ENCODE peak calls at places on chromosomes 5 and 9, in four cellular contexts. U is IMR-90, N is endothelial cell of umbilical vein, X is sigmoid colon. J is an unnamed sample.

GRCh38 chr5:168356592-168356991 is 65.1 kb downstream of the WWC1 start:
- DNase-seq in U (no peak), N (no peak), X (peak; percentile 14), J (no peak)

GRCh38 chr5:177545487-177546261 is 8.7 kb downstream of the FAM193B start:
- DNase-seq in U (peak; percentile 83), N (no peak), X (peak; percentile 91), J (no peak)

GRCh38 chr9:117414220-117414905 is 494 bp downstream of the ASTN2 start:
- DNase-seq in U (no peak), N (no peak), X (no peak), J (no peak)

GRCh38 chr9:127991017-127991756 is 10.4 kb upstream of the EEIG1 start:
- DNase-seq in U (no peak), N (no peak), X (no peak), J (no peak)

GRCh38 chr9:77912895-77913693 is 118.5 kb downstream of the GNAQ start:
- DNase-seq in U (peak; percentile 37), N (no peak), X (no peak), J (no peak)

GRCh38 chr5:170289749-170290148 is 7.8 kb downstream of the LCP2 start:
- DNase-seq in U (no peak), N (no peak), X (peak; percentile 76), J (peak; percentile 96)

GRCh38 chr5:126875303-126875785 is 98.4 kb downstream of the LMNB1 start:
- DNase-seq in U (no peak), N (no peak), X (no peak), J (no peak)

GRCh38 chr9:91809581-91810285 is 140.3 kb downstream of the ROR2 start:
- DNase-seq in U (peak; percentile 53), N (no peak), X (peak; percentile 67), J (peak; percentile 77)

GRCh38 chr9:96116275-96117051 is 185.5 kb downstream of the HSD17B3 start:
- DNase-seq in U (no peak), N (no peak), X (peak; percentile 88), J (no peak)

GRCh38 chr5:132215329-132215728 is 12.3 kb downstream of the P4HA2 start:
- DNase-seq in U (peak; percentile 98), N (peak; percentile 80), X (peak; percentile 99), J (peak; percentile 98)

GRCh38 chr9:116208417-116209232 is 55.0 kb downstream of the PAPPA start:
- DNase-seq in U (peak; percentile 76), N (no peak), X (no peak), J (no peak)

GRCh38 chr5:1008451-1009358 is at the start of gene NKD2:
- DNase-seq in U (no peak), N (peak; percentile 10), X (peak; percentile 67), J (no peak)

GRCh38 chr5:55982957-55983381 is 11.8 kb downstream of the IL6ST start:
- DNase-seq in U (no peak), N (no peak), X (no peak), J (no peak)

GRCh38 chr9:124254261-124254682 is 3.5 kb upstream of the NEK6 start:
- DNase-seq in U (no peak), N (no peak), X (peak; percentile 8), J (no peak)

GRCh38 chr5:38827525-38827924 is 18.3 kb upstream of the OSMR start:
- DNase-seq in U (peak; percentile 74), N (no peak), X (no peak), J (no peak)

GRCh38 chr9:616694-617093 is 224.8 kb upstream of the DMRT1 start:
- DNase-seq in U (no peak), N (peak; percentile 16), X (no peak), J (no peak)

GRCh38 chr5:170508660-170509322 is 5.0 kb downstream of the KCNIP1 start:
- DNase-seq in U (no peak), N (peak; percentile 8), X (no peak), J (no peak)

GRCh38 chr5:78132507-78132906 is 162.0 kb downstream of the AP3B1 start:
- DNase-seq in U (no peak), N (no peak), X (no peak), J (no peak)

GRCh38 chr5:94345257-94345656 is 273.1 kb downstream of the KIAA0825 start:
- DNase-seq in U (no peak), N (no peak), X (no peak), J (no peak)

GRCh38 chr5:94347130-94347529 is 271.3 kb downstream of the KIAA0825 start:
- DNase-seq in U (no peak), N (no peak), X (no peak), J (no peak)
- H3K4me1 ChIP-seq in U (no peaks in the 10 kb centered on the region), N (no peaks in the 10 kb centered on the region), X (no peaks in the 10 kb centered on the region), J (no peaks in the 10 kb centered on the region)

GRCh38 chr5:91937121-91937520 is 554.0 kb upstream of the ARRDC3 start:
- DNase-seq in U (no peak), N (no peak), X (no peak), J (no peak)
- TF ChIP-seq POLR2A in U (no peak), N (no peak), X (no peak), J (no peak)

GRCh38 chr9:136644593-136645342 is 17.9 kb upstream of the EGFL7 start:
- DNase-seq in U (peak; percentile 28), N (peak; percentile 88), X (peak; percentile 85), J (no peak)

GRCh38 chr9:136645343-136645902 is 17.3 kb upstream of the EGFL7 start:
- DNase-seq in U (no peak), N (no peak), X (no peak), J (no peak)

GRCh38 chr9:136643596-136644342 is 18.9 kb upstream of the EGFL7 start:
- DNase-seq in U (no peak), N (peak; percentile 44), X (no peak), J (no peak)

GRCh38 chr9:136645903-136646754 is 16.6 kb upstream of the EGFL7 start:
- DNase-seq in U (no peak), N (peak; percentile 96), X (no peak), J (no peak)

DNA sequence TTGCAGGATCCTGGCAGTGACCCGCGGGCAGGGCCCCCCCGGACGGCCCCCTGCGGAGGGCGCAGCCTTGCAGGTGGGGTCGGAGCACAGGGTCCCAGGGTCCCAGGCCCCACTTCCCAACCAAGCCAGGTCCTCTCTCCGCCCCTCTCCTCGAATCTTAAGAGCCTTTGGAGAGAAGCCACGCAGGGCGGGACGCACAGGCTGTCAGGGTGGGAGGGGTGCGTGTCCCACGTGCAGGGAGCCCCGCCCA is 18.4 kb upstream of the EGFL7 start:
- DNase-seq in U (peak; percentile 22), N (peak; percentile 82), X (peak; percentile 90), J (no peak)
- H3K27me3 ChIP-seq in U (peaks cover 20% of the 10 kb centered on the region), N (no peaks in the 10 kb centered on the region), X (peaks cover 47% of the 10 kb centered on the region), J (no peaks in the 10 kb centered on the region)

GRCh38 chr5:68290260-68290674 is 74.7 kb downstream of the PIK3R1 start:
- DNase-seq in U (peak; percentile 54), N (no peak), X (peak; percentile 80), J (no peak)
- H3K4me1 ChIP-seq in U (peaks cover 7% of the 10 kb centered on the region), N (peaks cover 11% of the 10 kb centered on the region), X (peaks cover 75% of the 10 kb centered on the region), J (peaks cover 80% of the 10 kb centered on the region)

GRCh38 chr9:121650220-121651013 is 1.0 kb upstream of the DAB2IP start:
- DNase-seq in U (peak; percentile 56), N (peak; percentile 65), X (peak; percentile 81), J (no peak)

GRCh38 chr9:121652037-121652837 is 803 bp downstream of the DAB2IP start:
- DNase-seq in U (no peak), N (peak; percentile 47), X (no peak), J (no peak)

GRCh38 chr9:121651014-121651294 is 480 bp upstream of the DAB2IP start:
- DNase-seq in U (no peak), N (no peak), X (no peak), J (no peak)

GRCh38 chr9:121652838-121653231 is 1.4 kb downstream of the DAB2IP start:
- DNase-seq in U (no peak), N (no peak), X (no peak), J (no peak)

GRCh38 chr9:121651295-121652036 is at the start of gene DAB2IP:
- DNase-seq in U (peak; percentile 39), N (peak; percentile 59), X (peak; percentile 84), J (no peak)
- TF ChIP-seq POLR2A in U (no peak), N (peak; percentile 58), X (no peak), J (no peak)

DNA sequence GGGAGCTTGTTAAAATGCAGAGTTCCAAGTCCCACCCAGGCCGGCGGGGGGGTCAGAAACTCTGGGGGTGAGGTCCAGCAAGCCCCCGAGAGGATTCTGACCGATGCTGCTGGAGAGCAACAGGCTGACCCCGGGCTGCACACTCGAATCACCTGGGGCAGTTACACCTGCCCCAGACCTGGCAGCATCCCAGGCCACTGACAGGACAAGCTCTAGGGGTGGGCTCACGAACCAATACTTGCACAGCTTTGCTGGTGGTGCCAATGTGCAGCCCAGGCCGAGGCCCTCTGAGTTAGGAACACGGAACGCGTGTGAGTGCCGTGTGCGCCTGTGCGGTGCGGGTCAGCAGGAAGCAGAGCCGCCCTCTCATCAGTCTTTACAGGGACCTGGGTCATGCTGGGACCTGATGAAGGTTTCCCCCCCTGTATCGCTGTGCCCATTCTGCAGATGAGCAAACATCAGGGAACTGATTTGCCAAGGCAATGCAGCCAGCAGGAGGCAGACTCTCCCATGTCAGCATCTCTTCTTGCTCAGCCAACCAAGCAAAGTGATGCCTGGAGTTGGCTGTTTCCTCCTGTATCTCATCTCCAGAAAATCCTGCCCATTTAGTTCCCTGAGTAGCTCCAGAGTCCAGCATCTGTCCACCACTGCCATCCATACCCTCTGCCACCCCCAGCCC is 16.3 kb downstream of the FAM163B start:
- DNase-seq in U (no peak), N (no peak), X (no peak), J (no peak)
- H3K27me3 ChIP-seq in U (peaks cover 10% of the 10 kb centered on the region), N (no peaks in the 10 kb centered on the region), X (no peaks in the 10 kb centered on the region), J (no peaks in the 10 kb centered on the region)

DNA sequence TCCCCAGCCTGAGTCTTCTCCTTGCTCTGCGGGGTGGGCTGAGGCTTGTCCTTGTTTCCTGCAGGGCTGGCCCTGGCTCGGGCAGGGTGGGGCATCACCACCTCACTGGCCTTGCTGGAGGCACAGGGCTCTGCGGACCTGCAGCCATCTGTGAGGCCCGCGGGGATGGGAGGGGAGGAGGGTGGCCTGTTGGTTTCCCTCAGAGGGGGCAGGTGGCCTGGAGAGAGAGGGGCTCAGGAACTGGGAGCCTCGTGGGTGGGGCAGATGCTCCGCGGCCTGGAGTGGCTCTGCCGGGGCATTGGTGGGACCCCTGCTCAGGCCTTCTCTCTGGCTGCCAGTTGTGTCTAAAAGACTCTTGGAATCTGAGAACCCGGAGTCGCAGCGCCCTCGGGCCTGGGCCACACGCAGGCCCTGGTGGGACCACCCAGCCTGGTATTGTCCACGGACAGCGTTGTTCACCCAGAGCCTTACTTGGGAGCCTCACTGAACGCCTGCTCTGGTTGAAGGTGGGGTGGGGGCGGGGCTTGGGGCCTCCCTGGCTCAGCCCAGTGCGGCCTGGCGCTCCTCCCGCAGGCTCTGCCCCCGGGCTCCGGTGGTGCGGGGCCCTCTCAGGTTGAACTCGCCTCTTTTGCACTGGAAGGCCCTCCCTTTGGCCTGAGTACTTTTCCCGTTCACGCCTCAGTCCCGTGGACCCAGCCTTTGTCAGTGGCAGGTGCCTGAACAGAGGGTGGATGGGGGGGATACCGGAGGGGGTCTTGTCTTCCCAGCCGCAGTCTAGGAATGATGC is 111.4 kb downstream of the RXRA start:
- DNase-seq in U (no peak), N (no peak), X (no peak), J (no peak)
- H3K4me1 ChIP-seq in U (peaks cover 26% of the 10 kb centered on the region), N (peaks cover 7% of the 10 kb centered on the region), X (peaks cover 70% of the 10 kb centered on the region), J (peaks cover 72% of the 10 kb centered on the region)

GRCh38 chr5:179023528-179024189 is at the start of gene ZNF879:
- DNase-seq in U (peak; percentile 94), N (peak; percentile 96), X (peak; percentile 97), J (no peak)
- TF ChIP-seq POLR2A in U (no peak), N (no peak), X (no peak), J (no peak)